ENCODE peak calls at places on chromosomes 1 and 21, in six cellular contexts. One of them, this sample, is unnamed.

GRCh38 chr1:247054992-247055415 is 23.6 kb downstream of the ZNF670 start:
- DNase-seq in NCI-H2029: no peak
- DNase-seq in A172: peak
- DNase-seq in breast epithelium: no peak
- DNase-seq in activated CD4-positive, alpha-beta T cell treated with anti-CD3 and anti-CD28 coated beads, Interleukin-2, amount 50 U/mL, for 24 hours: no peak
- DNase-seq in Right ventricle myocardium superior: no peak
- DNase-seq in this sample: no peak

GRCh38 chr1:71667224-71667623 is 586.4 kb upstream of the ZRANB2 start:
- DNase-seq in NCI-H2029: peak
- DNase-seq in A172: no peak
- DNase-seq in breast epithelium: no peak
- DNase-seq in activated CD4-positive, alpha-beta T cell treated with anti-CD3 and anti-CD28 coated beads, Interleukin-2, amount 50 U/mL, for 24 hours: no peak
- DNase-seq in Right ventricle myocardium superior: no peak
- DNase-seq in this sample: no peak

GRCh38 chr1:156721131-156721924 is 6.9 kb upstream of the METTL25B start:
- DNase-seq in NCI-H2029: no peak
- DNase-seq in A172: no peak
- DNase-seq in breast epithelium: no peak
- DNase-seq in activated CD4-positive, alpha-beta T cell treated with anti-CD3 and anti-CD28 coated beads, Interleukin-2, amount 50 U/mL, for 24 hours: no peak
- DNase-seq in Right ventricle myocardium superior: no peak
- DNase-seq in this sample: no peak

GRCh38 chr21:32813265-32813903 is 41.8 kb upstream of the PAXBP1 start:
- DNase-seq in NCI-H2029: no peak
- DNase-seq in A172: no peak
- DNase-seq in breast epithelium: no peak
- DNase-seq in activated CD4-positive, alpha-beta T cell treated with anti-CD3 and anti-CD28 coated beads, Interleukin-2, amount 50 U/mL, for 24 hours: no peak
- DNase-seq in Right ventricle myocardium superior: no peak
- DNase-seq in this sample: no peak

GRCh38 chr1:2229921-2230700 is 2.0 kb downstream of the SKI start:
- DNase-seq in NCI-H2029: no peak
- DNase-seq in A172: no peak
- DNase-seq in breast epithelium: no peak
- DNase-seq in activated CD4-positive, alpha-beta T cell treated with anti-CD3 and anti-CD28 coated beads, Interleukin-2, amount 50 U/mL, for 24 hours: no peak
- DNase-seq in Right ventricle myocardium superior: peak
- DNase-seq in this sample: peak

GRCh38 chr1:3988431-3988830 is 88.4 kb upstream of the C1orf174 start:
- DNase-seq in NCI-H2029: no peak
- DNase-seq in A172: no peak
- DNase-seq in breast epithelium: no peak
- DNase-seq in activated CD4-positive, alpha-beta T cell treated with anti-CD3 and anti-CD28 coated beads, Interleukin-2, amount 50 U/mL, for 24 hours: no peak
- DNase-seq in Right ventricle myocardium superior: no peak
- DNase-seq in this sample: no peak

GRCh38 chr1:15669074-15669473 is 15.0 kb upstream of the PLEKHM2 start:
- DNase-seq in NCI-H2029: no peak
- DNase-seq in A172: no peak
- DNase-seq in breast epithelium: no peak
- DNase-seq in activated CD4-positive, alpha-beta T cell treated with anti-CD3 and anti-CD28 coated beads, Interleukin-2, amount 50 U/mL, for 24 hours: no peak
- DNase-seq in Right ventricle myocardium superior: no peak
- DNase-seq in this sample: no peak

GRCh38 chr1:43545686-43546387 is 15.2 kb downstream of the PTPRF start:
- DNase-seq in NCI-H2029: peak
- DNase-seq in A172: no peak
- DNase-seq in breast epithelium: peak
- DNase-seq in activated CD4-positive, alpha-beta T cell treated with anti-CD3 and anti-CD28 coated beads, Interleukin-2, amount 50 U/mL, for 24 hours: no peak
- DNase-seq in Right ventricle myocardium superior: peak
- DNase-seq in this sample: no peak

GRCh38 chr1:2315711-2316450 is 75.5 kb downstream of the MORN1 start:
- DNase-seq in NCI-H2029: no peak
- DNase-seq in A172: no peak
- DNase-seq in breast epithelium: no peak
- DNase-seq in activated CD4-positive, alpha-beta T cell treated with anti-CD3 and anti-CD28 coated beads, Interleukin-2, amount 50 U/mL, for 24 hours: no peak
- DNase-seq in Right ventricle myocardium superior: no peak
- DNase-seq in this sample: no peak

GRCh38 chr1:190169311-190170067 is 308.2 kb downstream of the BRINP3 start:
- DNase-seq in NCI-H2029: no peak
- DNase-seq in A172: peak
- DNase-seq in breast epithelium: no peak
- DNase-seq in activated CD4-positive, alpha-beta T cell treated with anti-CD3 and anti-CD28 coated beads, Interleukin-2, amount 50 U/mL, for 24 hours: no peak
- DNase-seq in Right ventricle myocardium superior: no peak
- DNase-seq in this sample: no peak

GRCh38 chr1:179930867-179931266 is 23.7 kb upstream of the CEP350 start:
- DNase-seq in NCI-H2029: no peak
- DNase-seq in A172: peak
- DNase-seq in breast epithelium: no peak
- DNase-seq in activated CD4-positive, alpha-beta T cell treated with anti-CD3 and anti-CD28 coated beads, Interleukin-2, amount 50 U/mL, for 24 hours: no peak
- DNase-seq in Right ventricle myocardium superior: no peak
- DNase-seq in this sample: no peak

GRCh38 chr1:204692320-204692851 is 6.8 kb upstream of the LRRN2 start:
- DNase-seq in NCI-H2029: no peak
- DNase-seq in A172: no peak
- DNase-seq in breast epithelium: no peak
- DNase-seq in activated CD4-positive, alpha-beta T cell treated with anti-CD3 and anti-CD28 coated beads, Interleukin-2, amount 50 U/mL, for 24 hours: no peak
- DNase-seq in Right ventricle myocardium superior: no peak
- DNase-seq in this sample: no peak

GRCh38 chr1:27868556-27868931 is 3.8 kb upstream of the THEMIS2 start:
- DNase-seq in NCI-H2029: no peak
- DNase-seq in A172: no peak
- DNase-seq in breast epithelium: no peak
- DNase-seq in activated CD4-positive, alpha-beta T cell treated with anti-CD3 and anti-CD28 coated beads, Interleukin-2, amount 50 U/mL, for 24 hours: no peak
- DNase-seq in Right ventricle myocardium superior: no peak
- DNase-seq in this sample: no peak

GRCh38 chr1:111989531-111990025 is at the start of gene KCND3:
- DNase-seq in NCI-H2029: peak
- DNase-seq in A172: no peak
- DNase-seq in breast epithelium: no peak
- DNase-seq in activated CD4-positive, alpha-beta T cell treated with anti-CD3 and anti-CD28 coated beads, Interleukin-2, amount 50 U/mL, for 24 hours: no peak
- DNase-seq in Right ventricle myocardium superior: peak
- DNase-seq in this sample: peak

GRCh38 chr1:171769754-171770153 is 11.7 kb upstream of the METTL13 start:
- DNase-seq in NCI-H2029: no peak
- DNase-seq in A172: no peak
- DNase-seq in breast epithelium: no peak
- DNase-seq in activated CD4-positive, alpha-beta T cell treated with anti-CD3 and anti-CD28 coated beads, Interleukin-2, amount 50 U/mL, for 24 hours: no peak
- DNase-seq in Right ventricle myocardium superior: no peak
- DNase-seq in this sample: no peak

GRCh38 chr1:199010492-199010891 is 371.7 kb downstream of the PTPRC start:
- DNase-seq in NCI-H2029: no peak
- DNase-seq in A172: no peak
- DNase-seq in breast epithelium: no peak
- DNase-seq in activated CD4-positive, alpha-beta T cell treated with anti-CD3 and anti-CD28 coated beads, Interleukin-2, amount 50 U/mL, for 24 hours: no peak
- DNase-seq in Right ventricle myocardium superior: no peak
- DNase-seq in this sample: no peak

GRCh38 chr1:43206721-43207228 is 34.6 kb downstream of the CFAP57 start:
- DNase-seq in NCI-H2029: no peak
- DNase-seq in A172: peak
- DNase-seq in breast epithelium: no peak
- DNase-seq in activated CD4-positive, alpha-beta T cell treated with anti-CD3 and anti-CD28 coated beads, Interleukin-2, amount 50 U/mL, for 24 hours: no peak
- DNase-seq in Right ventricle myocardium superior: no peak
- DNase-seq in this sample: peak

GRCh38 chr1:84365225-84366221 is 32.8 kb upstream of the DNASE2B start:
- DNase-seq in NCI-H2029: peak
- DNase-seq in A172: peak
- DNase-seq in breast epithelium: no peak
- DNase-seq in activated CD4-positive, alpha-beta T cell treated with anti-CD3 and anti-CD28 coated beads, Interleukin-2, amount 50 U/mL, for 24 hours: no peak
- DNase-seq in Right ventricle myocardium superior: no peak
- DNase-seq in this sample: no peak

GRCh38 chr1:231493421-231494185 is 34.9 kb upstream of the TSNAX start:
- DNase-seq in NCI-H2029: no peak
- DNase-seq in A172: peak
- DNase-seq in breast epithelium: no peak
- DNase-seq in activated CD4-positive, alpha-beta T cell treated with anti-CD3 and anti-CD28 coated beads, Interleukin-2, amount 50 U/mL, for 24 hours: no peak
- DNase-seq in Right ventricle myocardium superior: no peak
- DNase-seq in this sample: no peak

GRCh38 chr1:7098641-7099040 is 313.4 kb downstream of the CAMTA1 start:
- DNase-seq in NCI-H2029: no peak
- DNase-seq in A172: no peak
- DNase-seq in breast epithelium: no peak
- DNase-seq in activated CD4-positive, alpha-beta T cell treated with anti-CD3 and anti-CD28 coated beads, Interleukin-2, amount 50 U/mL, for 24 hours: no peak
- DNase-seq in Right ventricle myocardium superior: no peak
- DNase-seq in this sample: no peak

GRCh38 chr1:204275695-204276596 is 62.2 kb upstream of the GOLT1A start:
- DNase-seq in NCI-H2029: no peak
- DNase-seq in A172: no peak
- DNase-seq in breast epithelium: no peak
- DNase-seq in activated CD4-positive, alpha-beta T cell treated with anti-CD3 and anti-CD28 coated beads, Interleukin-2, amount 50 U/mL, for 24 hours: no peak
- DNase-seq in Right ventricle myocardium superior: no peak
- DNase-seq in this sample: no peak

This sample was measured in left ventricle myocardium inferior.